ENCODE peak calls at places on chromosomes 4 and X, in ten cellular contexts. One of them, this sample, is unnamed.
A peak's percentile ranks its signal among the peaks of the same experiment; 100 is the strongest.

GRCh38 chr4:7740866-7741525 is 198.7 kb downstream of the AFAP1 start:
- DNase-seq in heart left ventricle: no peak
- DNase-seq in GM20000: no peak
- DNase-seq in fibroblast of pulmonary artery: no peak
- DNase-seq in BE2C: no peak
- DNase-seq in CD4-positive, alpha-beta T cell: no peak
- DNase-seq in lower leg skin: no peak
- DNase-seq in osteocyte: no peak
- DNase-seq in progenitor cell of endocrine pancreas: no peak
- DNase-seq in fibroblast of lung: no peak
- DNase-seq in this sample: no peak

GRCh38 chr4:19776021-19776459 is 475.7 kb upstream of the SLIT2 start:
- DNase-seq in heart left ventricle: no peak
- DNase-seq in progenitor cell of endocrine pancreas: no peak
- DNase-seq in BE2C: no peak
- DNase-seq in GM20000: no peak
- DNase-seq in osteocyte: no peak
- DNase-seq in fibroblast of lung: peak; percentile 99
- DNase-seq in CD4-positive, alpha-beta T cell: no peak
- DNase-seq in lower leg skin: no peak
- DNase-seq in fibroblast of pulmonary artery: peak; percentile 85
- DNase-seq in this sample: peak; percentile 94

GRCh38 chr4:110622841-110623709 is at the start of gene PITX2:
- DNase-seq in heart left ventricle: peak; percentile 77
- DNase-seq in BE2C: peak; percentile 94
- DNase-seq in GM20000: peak; percentile 90
- DNase-seq in osteocyte: peak; percentile 90
- DNase-seq in lower leg skin: peak; percentile 75
- DNase-seq in progenitor cell of endocrine pancreas: peak; percentile 93
- DNase-seq in CD4-positive, alpha-beta T cell: no peak
- DNase-seq in fibroblast of pulmonary artery: peak; percentile 93
- DNase-seq in fibroblast of lung: peak; percentile 83
- DNase-seq in this sample: peak; percentile 54

GRCh38 chr4:74223801-74224200 is 65.9 kb downstream of the MTHFD2L start:
- DNase-seq in BE2C: no peak
- DNase-seq in fibroblast of lung: peak; percentile 45
- DNase-seq in progenitor cell of endocrine pancreas: no peak
- DNase-seq in osteocyte: no peak
- DNase-seq in heart left ventricle: no peak
- DNase-seq in CD4-positive, alpha-beta T cell: no peak
- DNase-seq in lower leg skin: no peak
- DNase-seq in fibroblast of pulmonary artery: peak; percentile 72
- DNase-seq in GM20000: no peak
- DNase-seq in this sample: no peak

GRCh38 chr4:185774815-185775684 is 36.9 kb downstream of the SORBS2 start:
- DNase-seq in GM20000: no peak
- DNase-seq in BE2C: no peak
- DNase-seq in lower leg skin: no peak
- DNase-seq in progenitor cell of endocrine pancreas: no peak
- DNase-seq in fibroblast of pulmonary artery: peak; percentile 87
- DNase-seq in fibroblast of lung: peak; percentile 94
- DNase-seq in CD4-positive, alpha-beta T cell: no peak
- DNase-seq in heart left ventricle: no peak
- DNase-seq in osteocyte: peak; percentile 88
- DNase-seq in this sample: peak; percentile 69

GRCh38 chr4:24978291-24979072 is 52.3 kb downstream of the LGI2 start:
- DNase-seq in lower leg skin: peak; percentile 37
- DNase-seq in fibroblast of lung: no peak
- DNase-seq in osteocyte: no peak
- DNase-seq in BE2C: no peak
- DNase-seq in GM20000: no peak
- DNase-seq in CD4-positive, alpha-beta T cell: no peak
- DNase-seq in fibroblast of pulmonary artery: no peak
- DNase-seq in heart left ventricle: no peak
- DNase-seq in progenitor cell of endocrine pancreas: no peak
- DNase-seq in this sample: no peak

GRCh38 chrX:109635151-109635550 is 10.2 kb upstream of the KCNE5 start:
- DNase-seq in GM20000: peak; percentile 15
- DNase-seq in CD4-positive, alpha-beta T cell: no peak
- DNase-seq in progenitor cell of endocrine pancreas: no peak
- DNase-seq in heart left ventricle: no peak
- DNase-seq in osteocyte: no peak
- DNase-seq in lower leg skin: no peak
- DNase-seq in fibroblast of pulmonary artery: peak; percentile 34
- DNase-seq in BE2C: no peak
- DNase-seq in fibroblast of lung: no peak
- DNase-seq in this sample: no peak

GRCh38 chrX:68504237-68504636 is 5.4 kb downstream of the YIPF6 start:
- DNase-seq in fibroblast of pulmonary artery: peak; percentile 66
- DNase-seq in GM20000: no peak
- DNase-seq in CD4-positive, alpha-beta T cell: peak; percentile 15
- DNase-seq in fibroblast of lung: peak; percentile 78
- DNase-seq in heart left ventricle: no peak
- DNase-seq in osteocyte: no peak
- DNase-seq in BE2C: no peak
- DNase-seq in lower leg skin: no peak
- DNase-seq in progenitor cell of endocrine pancreas: no peak
- DNase-seq in this sample: peak; percentile 22

DNA sequence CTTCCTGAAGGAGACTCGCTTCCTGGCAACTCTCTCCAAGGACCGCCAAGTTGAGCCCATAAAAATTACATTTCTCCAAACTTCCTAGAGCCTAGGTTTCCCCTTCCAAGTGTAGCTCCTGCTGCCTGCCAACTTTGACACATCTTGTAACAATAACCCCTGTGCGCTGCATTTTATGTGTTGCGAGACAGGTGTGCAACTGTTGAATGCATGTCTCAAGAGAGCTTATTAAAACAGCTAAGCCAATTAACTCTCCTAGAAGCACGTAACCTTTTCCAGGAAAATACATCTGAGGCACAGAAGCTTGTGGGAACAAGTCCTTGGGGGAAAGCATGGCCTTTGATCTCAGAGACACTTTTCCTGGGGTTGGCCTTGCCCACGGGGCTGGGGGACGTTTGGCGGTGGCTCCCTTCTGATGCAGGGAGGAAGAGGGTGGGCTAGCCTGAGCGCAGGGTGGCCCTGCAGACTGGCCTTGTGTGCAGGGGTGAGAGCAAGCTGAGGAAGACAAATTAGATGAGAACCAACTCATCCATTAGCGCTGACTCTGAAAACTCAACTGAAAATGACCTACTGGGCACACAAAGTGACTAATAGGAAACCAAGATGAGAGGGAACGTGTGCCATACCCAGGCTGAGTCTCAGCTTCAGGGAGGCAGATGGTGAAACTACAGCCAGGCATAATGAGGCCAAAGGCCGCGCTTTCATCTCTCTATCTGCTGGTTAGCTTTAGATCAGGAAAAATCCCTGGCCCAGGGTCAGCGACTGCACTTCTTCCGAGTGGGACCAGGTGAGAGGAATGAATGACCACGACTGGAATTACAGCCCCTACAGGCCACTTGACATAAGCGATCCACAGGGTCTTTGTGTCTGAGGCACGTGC is 75.3 kb downstream of the ENPP6 start:
- DNase-seq in progenitor cell of endocrine pancreas: no peak
- DNase-seq in osteocyte: no peak
- DNase-seq in heart left ventricle: no peak
- DNase-seq in fibroblast of pulmonary artery: no peak
- DNase-seq in CD4-positive, alpha-beta T cell: no peak
- DNase-seq in BE2C: no peak
- DNase-seq in fibroblast of lung: no peak
- DNase-seq in lower leg skin: no peak
- DNase-seq in GM20000: no peak
- DNase-seq in this sample: no peak
- TF ChIP-seq CTCF in progenitor cell of endocrine pancreas: no peak
- TF ChIP-seq CTCF in osteocyte: no peak
- TF ChIP-seq CTCF in heart left ventricle: no peak
- TF ChIP-seq CTCF in fibroblast of pulmonary artery: no peak
- TF ChIP-seq CTCF in CD4-positive, alpha-beta T cell: no peak
- TF ChIP-seq CTCF in BE2C: no peak
- TF ChIP-seq CTCF in fibroblast of lung: no peak
- TF ChIP-seq CTCF in lower leg skin: no peak
- TF ChIP-seq CTCF in GM20000: no peak
- TF ChIP-seq CTCF in this sample: no peak

DNA sequence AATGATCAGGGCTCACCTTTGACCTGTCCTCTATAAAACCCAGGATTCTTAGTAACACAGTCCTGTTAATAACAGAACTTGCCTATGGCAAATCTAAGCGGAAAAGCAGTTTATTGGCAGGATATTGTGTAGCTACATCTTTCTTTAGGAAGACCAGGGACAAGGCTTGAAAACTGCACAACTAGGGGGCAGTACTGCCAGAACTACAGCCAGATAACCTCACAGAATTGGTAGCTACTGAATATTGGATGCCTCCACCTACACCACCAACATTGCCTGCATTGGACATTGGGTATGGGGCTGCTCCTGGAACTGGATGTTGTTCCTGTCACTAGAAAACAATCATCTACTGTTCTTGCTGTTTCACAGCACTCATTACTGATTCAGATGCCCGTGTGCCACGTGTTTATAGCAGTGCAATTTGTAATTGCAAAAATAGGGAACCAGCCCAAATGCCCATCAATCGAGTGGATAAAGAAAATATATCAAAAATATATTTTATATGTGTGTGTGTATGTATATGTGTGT is 47.4 kb downstream of the REPS2 start:
- DNase-seq in GM20000: no peak
- DNase-seq in progenitor cell of endocrine pancreas: no peak
- DNase-seq in lower leg skin: no peak
- DNase-seq in osteocyte: no peak
- DNase-seq in heart left ventricle: no peak
- DNase-seq in BE2C: no peak
- DNase-seq in fibroblast of lung: no peak
- DNase-seq in fibroblast of pulmonary artery: no peak
- DNase-seq in CD4-positive, alpha-beta T cell: no peak
- DNase-seq in this sample: no peak
- TF ChIP-seq CTCF in GM20000: no peak
- TF ChIP-seq CTCF in progenitor cell of endocrine pancreas: peak; percentile 23
- TF ChIP-seq CTCF in lower leg skin: no peak
- TF ChIP-seq CTCF in osteocyte: no peak
- TF ChIP-seq CTCF in heart left ventricle: no peak
- TF ChIP-seq CTCF in BE2C: peak; percentile 26
- TF ChIP-seq CTCF in fibroblast of lung: no peak
- TF ChIP-seq CTCF in fibroblast of pulmonary artery: no peak
- TF ChIP-seq CTCF in CD4-positive, alpha-beta T cell: no peak
- TF ChIP-seq CTCF in this sample: no peak

GRCh38 chr4:106261980-106262379 is 54.0 kb downstream of the TBCK start:
- DNase-seq in progenitor cell of endocrine pancreas: no peak
- DNase-seq in lower leg skin: no peak
- DNase-seq in GM20000: no peak
- DNase-seq in CD4-positive, alpha-beta T cell: no peak
- DNase-seq in heart left ventricle: no peak
- DNase-seq in fibroblast of lung: no peak
- DNase-seq in BE2C: no peak
- DNase-seq in fibroblast of pulmonary artery: no peak
- DNase-seq in osteocyte: no peak
- DNase-seq in this sample: no peak

GRCh38 chr4:106268731-106269272 is 47.2 kb downstream of the TBCK start:
- DNase-seq in GM20000: no peak
- DNase-seq in fibroblast of lung: peak; percentile 58
- DNase-seq in heart left ventricle: no peak
- DNase-seq in lower leg skin: no peak
- DNase-seq in BE2C: no peak
- DNase-seq in progenitor cell of endocrine pancreas: no peak
- DNase-seq in osteocyte: no peak
- DNase-seq in fibroblast of pulmonary artery: peak; percentile 20
- DNase-seq in CD4-positive, alpha-beta T cell: no peak
- DNase-seq in this sample: no peak

GRCh38 chr4:106263594-106264330 is 52.2 kb downstream of the TBCK start:
- DNase-seq in CD4-positive, alpha-beta T cell: no peak
- DNase-seq in osteocyte: no peak
- DNase-seq in progenitor cell of endocrine pancreas: no peak
- DNase-seq in fibroblast of lung: no peak
- DNase-seq in heart left ventricle: no peak
- DNase-seq in BE2C: no peak
- DNase-seq in lower leg skin: no peak
- DNase-seq in fibroblast of pulmonary artery: no peak
- DNase-seq in GM20000: no peak
- DNase-seq in this sample: no peak

GRCh38 chr4:106266201-106266600 is 49.8 kb downstream of the TBCK start:
- DNase-seq in fibroblast of lung: peak; percentile 50
- DNase-seq in GM20000: peak; percentile 12
- DNase-seq in fibroblast of pulmonary artery: peak; percentile 82
- DNase-seq in heart left ventricle: no peak
- DNase-seq in lower leg skin: no peak
- DNase-seq in progenitor cell of endocrine pancreas: no peak
- DNase-seq in BE2C: no peak
- DNase-seq in CD4-positive, alpha-beta T cell: no peak
- DNase-seq in osteocyte: no peak
- DNase-seq in this sample: no peak

DNA sequence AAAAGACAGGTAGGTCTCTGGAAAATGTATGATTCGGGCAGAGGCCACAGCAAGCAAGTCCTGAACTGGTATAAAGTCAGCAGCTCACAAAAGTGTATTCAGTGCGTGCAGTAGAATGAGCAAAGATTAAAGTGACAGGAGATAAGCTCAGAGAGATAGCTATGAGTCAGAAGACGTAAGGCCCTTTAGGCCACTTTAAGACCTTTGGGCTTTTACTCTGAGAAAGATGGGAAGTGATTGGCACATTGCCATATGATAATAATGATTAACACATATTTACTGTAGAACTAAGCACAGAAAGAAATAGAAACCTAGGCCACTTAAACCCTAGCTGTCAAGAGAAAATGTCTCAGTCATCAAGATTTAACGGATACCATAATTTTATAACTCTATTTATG is 51.7 kb downstream of the TBCK start:
- DNase-seq in lower leg skin: no peak
- DNase-seq in progenitor cell of endocrine pancreas: no peak
- DNase-seq in fibroblast of pulmonary artery: no peak
- DNase-seq in osteocyte: no peak
- DNase-seq in CD4-positive, alpha-beta T cell: no peak
- DNase-seq in heart left ventricle: no peak
- DNase-seq in BE2C: no peak
- DNase-seq in fibroblast of lung: peak; percentile 7
- DNase-seq in GM20000: no peak
- DNase-seq in this sample: no peak
- TF ChIP-seq CTCF in lower leg skin: no peak
- TF ChIP-seq CTCF in progenitor cell of endocrine pancreas: no peak
- TF ChIP-seq CTCF in fibroblast of pulmonary artery: no peak
- TF ChIP-seq CTCF in osteocyte: no peak
- TF ChIP-seq CTCF in CD4-positive, alpha-beta T cell: no peak
- TF ChIP-seq CTCF in heart left ventricle: no peak
- TF ChIP-seq CTCF in BE2C: no peak
- TF ChIP-seq CTCF in fibroblast of lung: no peak
- TF ChIP-seq CTCF in GM20000: no peak
- TF ChIP-seq CTCF in this sample: no peak

DNA sequence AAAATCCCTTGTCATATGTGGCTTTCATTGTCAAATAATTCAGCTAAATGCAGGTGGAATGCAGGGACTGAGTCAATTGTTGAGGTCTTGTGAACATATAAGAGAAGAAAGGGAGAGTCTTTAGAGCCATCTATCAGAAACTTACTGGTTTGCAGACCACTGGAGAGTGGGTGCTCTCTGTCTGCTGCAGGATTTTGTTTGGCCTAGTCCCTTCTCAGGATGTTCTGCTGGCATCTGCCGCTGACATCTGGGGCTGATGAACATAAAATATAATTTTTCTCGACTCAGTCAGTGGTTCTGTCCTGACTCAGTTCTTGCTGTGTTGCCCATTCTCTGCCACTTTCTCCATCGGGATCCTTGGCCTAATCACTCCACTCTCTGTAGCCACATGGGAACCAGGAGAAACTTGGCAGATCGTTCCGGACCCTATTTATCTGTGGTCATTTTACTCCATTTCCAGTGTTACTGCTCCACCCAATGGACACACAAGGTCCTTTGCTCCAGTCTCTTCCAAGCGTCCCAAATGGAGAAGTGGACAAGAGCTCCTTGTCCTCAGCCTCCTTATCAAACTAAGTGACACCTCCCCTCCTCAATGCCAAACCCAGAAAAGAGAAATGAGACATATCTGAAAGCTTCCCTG is 436.2 kb downstream of the FAT4 start:
- DNase-seq in fibroblast of pulmonary artery: peak; percentile 85
- DNase-seq in osteocyte: no peak
- DNase-seq in lower leg skin: no peak
- DNase-seq in heart left ventricle: no peak
- DNase-seq in progenitor cell of endocrine pancreas: no peak
- DNase-seq in GM20000: no peak
- DNase-seq in fibroblast of lung: peak; percentile 32
- DNase-seq in CD4-positive, alpha-beta T cell: no peak
- DNase-seq in BE2C: peak; percentile 16
- DNase-seq in this sample: no peak
- TF ChIP-seq CTCF in fibroblast of pulmonary artery: peak; percentile 65
- TF ChIP-seq CTCF in osteocyte: peak; percentile 68
- TF ChIP-seq CTCF in lower leg skin: no peak
- TF ChIP-seq CTCF in heart left ventricle: peak; percentile 65
- TF ChIP-seq CTCF in progenitor cell of endocrine pancreas: peak; percentile 38
- TF ChIP-seq CTCF in GM20000: no peak
- TF ChIP-seq CTCF in fibroblast of lung: peak; percentile 47
- TF ChIP-seq CTCF in CD4-positive, alpha-beta T cell: no peak
- TF ChIP-seq CTCF in BE2C: peak; percentile 62
- TF ChIP-seq CTCF in this sample: peak; percentile 35

This sample was measured in retinal pigment epithelial cell.